ENCODE peak calls at places on chromosomes 11 and 22, in seven cellular contexts. One of them, this sample, is unnamed.
A peak's percentile ranks its signal among the peaks of the same experiment; 100 is the strongest.

GRCh38 chr22:22085702-22086500 is 103.3 kb upstream of the TOP3B start:
- DNase-seq in ovary: no peak
- DNase-seq in A549: no peak
- DNase-seq in HepG2: no peak
- DNase-seq in suprapubic skin: no peak
- DNase-seq in stomach: no peak
- DNase-seq in K562: no peak
- DNase-seq in this sample: no peak

GRCh38 chr22:31099386-31099785 is 8.0 kb downstream of the SELENOM start:
- DNase-seq in suprapubic skin: no peak
- DNase-seq in HepG2: no peak
- DNase-seq in K562: no peak
- DNase-seq in A549: no peak
- DNase-seq in stomach: no peak
- DNase-seq in ovary: no peak
- DNase-seq in this sample: no peak

GRCh38 chr11:110173775-110174644 is 80.8 kb downstream of the ZC3H12C start:
- DNase-seq in A549: peak; percentile 75
- DNase-seq in stomach: peak; percentile 65
- DNase-seq in K562: peak; percentile 72
- DNase-seq in HepG2: peak; percentile 67
- DNase-seq in ovary: peak; percentile 72
- DNase-seq in suprapubic skin: peak; percentile 75
- DNase-seq in this sample: peak; percentile 79

GRCh38 chr11:10042699-10043098 is 251.3 kb downstream of the SBF2 start:
- DNase-seq in A549: no peak
- DNase-seq in ovary: no peak
- DNase-seq in stomach: no peak
- DNase-seq in suprapubic skin: no peak
- DNase-seq in HepG2: no peak
- DNase-seq in K562: no peak
- DNase-seq in this sample: no peak

GRCh38 chr11:79982185-79982584 is 541.4 kb upstream of the TENM4 start:
- DNase-seq in HepG2: no peak
- DNase-seq in A549: no peak
- DNase-seq in K562: no peak
- DNase-seq in stomach: no peak
- DNase-seq in suprapubic skin: no peak
- DNase-seq in ovary: no peak
- DNase-seq in this sample: no peak

GRCh38 chr22:33780761-33781160 is 139.5 kb downstream of the LARGE1 start:
- DNase-seq in suprapubic skin: no peak
- DNase-seq in A549: no peak
- DNase-seq in K562: no peak
- DNase-seq in stomach: no peak
- DNase-seq in HepG2: no peak
- DNase-seq in ovary: no peak
- DNase-seq in this sample: no peak

GRCh38 chr11:103601230-103601846 is 435.1 kb upstream of the DDI1 start:
- DNase-seq in stomach: no peak
- DNase-seq in ovary: no peak
- DNase-seq in K562: peak; percentile 51
- DNase-seq in suprapubic skin: no peak
- DNase-seq in A549: peak; percentile 56
- DNase-seq in HepG2: peak; percentile 35
- DNase-seq in this sample: no peak

GRCh38 chr11:113201055-113201818 is 113.1 kb upstream of the TTC12 start:
- DNase-seq in A549: no peak
- DNase-seq in HepG2: no peak
- DNase-seq in stomach: no peak
- DNase-seq in K562: no peak
- DNase-seq in ovary: no peak
- DNase-seq in suprapubic skin: no peak
- DNase-seq in this sample: no peak

GRCh38 chr11:8822476-8822875 is 88.5 kb upstream of the AKIP1 start:
- DNase-seq in suprapubic skin: no peak
- DNase-seq in A549: no peak
- DNase-seq in ovary: no peak
- DNase-seq in K562: no peak
- DNase-seq in HepG2: no peak
- DNase-seq in stomach: no peak
- DNase-seq in this sample: no peak

DNA sequence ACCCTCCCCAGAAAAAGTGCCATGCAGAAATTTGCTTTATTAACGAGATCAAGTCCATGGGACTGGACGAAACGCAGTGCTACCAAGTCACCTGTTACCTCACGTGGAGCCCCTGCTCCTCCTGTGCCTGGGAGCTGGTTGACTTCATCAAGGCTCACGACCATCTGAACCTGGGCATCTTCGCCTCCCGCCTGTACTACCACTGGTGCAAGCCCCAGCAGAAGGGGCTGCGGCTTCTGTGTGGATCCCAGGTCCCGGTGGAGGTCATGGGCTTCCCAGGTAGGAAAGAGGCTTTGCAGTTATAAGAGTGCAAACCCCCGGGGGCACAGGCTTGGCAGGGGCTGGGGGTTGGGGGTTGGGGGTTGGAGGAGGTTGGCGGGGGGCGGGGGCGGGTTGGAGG is 4.2 kb downstream of the APOBEC3H start:
- DNase-seq in ovary: no peak
- DNase-seq in suprapubic skin: no peak
- DNase-seq in HepG2: no peak
- DNase-seq in stomach: no peak
- DNase-seq in K562: no peak
- DNase-seq in A549: no peak
- DNase-seq in this sample: no peak
- H3K4me3 ChIP-seq in ovary: no peak overlapping the region
- H3K4me3 ChIP-seq in suprapubic skin: no peak overlapping the region
- H3K4me3 ChIP-seq in HepG2: no peak overlapping the region
- H3K4me3 ChIP-seq in stomach: no peak overlapping the region
- H3K4me3 ChIP-seq in K562: no peak overlapping the region
- H3K4me3 ChIP-seq in A549: no peak overlapping the region
- H3K4me3 ChIP-seq in this sample: no peak overlapping the region

DNA sequence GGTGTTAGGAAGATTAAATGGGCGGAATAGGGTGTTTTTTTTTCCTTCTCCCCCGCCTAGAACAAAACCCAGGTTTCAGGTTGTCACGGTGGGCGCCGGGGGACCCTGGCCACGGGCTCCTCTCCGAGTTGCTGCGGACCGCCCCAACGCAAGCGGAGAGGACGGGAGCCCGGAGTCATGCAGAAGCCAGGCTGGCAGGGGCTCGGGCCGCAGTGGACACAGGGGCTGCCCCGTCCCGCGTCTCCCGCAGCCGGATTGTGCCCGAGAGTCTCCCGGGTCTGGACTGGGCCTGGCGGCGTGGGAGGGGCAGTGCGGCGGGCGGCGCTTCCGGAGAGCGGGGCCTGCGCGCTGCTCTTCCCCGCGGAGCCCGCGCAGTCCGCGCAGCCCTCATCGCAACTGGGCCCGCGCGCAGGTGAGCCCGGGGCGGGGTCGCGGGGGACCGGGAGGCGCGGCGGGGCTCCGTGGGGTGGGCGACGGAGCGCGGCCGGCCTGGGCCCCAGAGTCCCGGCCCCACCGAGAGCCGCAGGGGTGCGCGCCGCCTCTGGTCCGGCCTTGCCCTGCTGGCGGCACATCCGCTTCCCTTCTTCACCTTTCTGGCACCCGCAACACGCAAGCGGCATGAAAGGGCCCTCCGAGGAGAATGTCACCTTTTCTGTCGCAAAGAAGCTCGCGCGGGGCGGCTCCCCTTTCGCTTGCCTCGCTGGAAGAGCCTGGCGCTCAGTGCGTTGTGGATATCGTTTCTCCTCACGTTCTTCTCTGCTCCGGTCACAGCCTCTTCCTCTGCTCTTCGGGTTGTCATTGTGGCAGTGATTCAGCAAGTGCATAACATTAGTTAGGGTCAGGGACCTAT is at the start of gene TIRAP:
- DNase-seq in stomach: peak; percentile 73
- DNase-seq in HepG2: peak; percentile 43
- DNase-seq in ovary: peak; percentile 79
- DNase-seq in K562: peak; percentile 80
- DNase-seq in A549: peak; percentile 46
- DNase-seq in suprapubic skin: peak; percentile 80
- DNase-seq in this sample: peak; percentile 76
- TF ChIP-seq EP300 in stomach: no peak
- TF ChIP-seq EP300 in HepG2: no peak
- TF ChIP-seq EP300 in ovary: no peak
- TF ChIP-seq EP300 in K562: no peak
- TF ChIP-seq EP300 in A549: no peak
- TF ChIP-seq EP300 in suprapubic skin: no peak
- TF ChIP-seq EP300 in this sample: no peak

DNA sequence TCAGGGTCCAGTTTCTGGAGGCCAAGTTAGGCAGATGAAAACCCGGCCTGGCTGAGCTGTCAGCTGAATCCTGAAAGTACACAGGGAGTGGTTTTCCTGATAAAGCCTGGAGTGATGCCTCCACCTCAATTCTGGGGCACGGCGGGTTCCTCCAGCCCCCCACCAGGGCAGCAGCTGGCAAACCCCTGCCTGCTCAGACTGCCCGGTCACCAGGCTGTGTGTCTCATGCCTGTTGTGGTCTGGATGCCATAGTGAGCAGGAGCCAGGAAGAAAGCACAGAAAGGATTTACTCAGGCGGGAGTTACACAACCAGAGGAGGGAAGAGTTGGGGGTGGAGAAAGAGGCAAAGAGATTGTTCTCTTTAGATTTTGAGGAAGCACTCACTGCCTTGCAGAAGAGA is 119.9 kb upstream of the RASSF10 start:
- DNase-seq in K562: no peak
- DNase-seq in suprapubic skin: no peak
- DNase-seq in HepG2: no peak
- DNase-seq in A549: no peak
- DNase-seq in stomach: no peak
- DNase-seq in ovary: peak; percentile 57
- DNase-seq in this sample: no peak
- H3K4me3 ChIP-seq in K562: no peak overlapping the region
- H3K4me3 ChIP-seq in suprapubic skin: no peak overlapping the region
- H3K4me3 ChIP-seq in HepG2: no peak overlapping the region
- H3K4me3 ChIP-seq in A549: no peak overlapping the region
- H3K4me3 ChIP-seq in stomach: no peak overlapping the region
- H3K4me3 ChIP-seq in ovary: no peak overlapping the region
- H3K4me3 ChIP-seq in this sample: no peak overlapping the region

DNA sequence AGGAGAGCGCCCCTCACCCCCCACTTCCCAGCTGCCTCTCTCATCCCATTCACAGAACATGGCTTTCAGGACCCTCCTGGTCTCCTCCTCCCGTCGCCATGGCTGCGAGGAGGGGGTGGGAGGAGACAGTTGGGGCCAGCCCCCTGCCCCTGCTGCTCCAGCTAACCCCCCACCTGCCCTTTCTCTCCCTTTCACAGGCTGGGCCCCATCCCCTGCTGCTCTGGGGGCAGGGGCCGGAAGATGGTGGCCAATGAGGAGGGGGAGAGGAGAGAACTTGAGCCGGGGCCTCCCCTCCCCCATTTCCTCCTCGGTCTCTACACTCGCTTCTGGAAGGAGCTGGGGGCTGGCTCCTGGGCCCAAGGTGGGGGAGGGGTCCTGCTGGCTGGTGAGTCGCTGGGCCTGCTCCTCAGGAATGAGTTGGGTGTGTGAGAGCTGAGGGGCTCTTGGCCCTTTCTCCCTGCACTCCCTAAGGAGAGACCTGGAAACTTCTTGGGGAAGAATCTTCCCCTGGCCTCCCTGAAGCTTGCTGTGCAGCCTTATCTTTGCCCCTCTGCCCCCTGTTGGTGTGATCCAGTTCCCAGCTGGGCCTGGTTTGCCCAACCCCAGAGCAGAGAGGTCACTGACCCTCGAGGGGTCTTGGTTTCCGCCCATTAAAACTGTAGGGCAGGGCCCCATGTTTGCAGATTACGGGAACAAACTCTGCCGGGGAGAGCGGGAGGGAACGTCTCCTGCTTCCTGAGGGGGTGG is 10.2 kb downstream of the YPEL4 start:
- DNase-seq in suprapubic skin: no peak
- DNase-seq in HepG2: peak; percentile 58
- DNase-seq in ovary: peak; percentile 45
- DNase-seq in stomach: no peak
- DNase-seq in K562: no peak
- DNase-seq in A549: peak; percentile 27
- DNase-seq in this sample: no peak
- TF ChIP-seq EP300 in suprapubic skin: no peak
- TF ChIP-seq EP300 in HepG2: no peak
- TF ChIP-seq EP300 in ovary: no peak
- TF ChIP-seq EP300 in stomach: no peak
- TF ChIP-seq EP300 in K562: no peak
- TF ChIP-seq EP300 in A549: no peak
- TF ChIP-seq EP300 in this sample: no peak

GRCh38 chr11:67022341-67022933 is 497 bp upstream of the SYT12 start:
- DNase-seq in K562: no peak
- DNase-seq in stomach: peak; percentile 32
- DNase-seq in ovary: peak; percentile 60
- DNase-seq in HepG2: no peak
- DNase-seq in suprapubic skin: no peak
- DNase-seq in A549: peak; percentile 45
- DNase-seq in this sample: peak; percentile 63
- H3K4me3 ChIP-seq in K562: no peak overlapping the region
- H3K4me3 ChIP-seq in stomach: peak overlapping the region; percentile 54
- H3K4me3 ChIP-seq in ovary: no peak overlapping the region
- H3K4me3 ChIP-seq in HepG2: peak overlapping the region; percentile 67
- H3K4me3 ChIP-seq in suprapubic skin: peak overlapping the region; percentile 54
- H3K4me3 ChIP-seq in A549: peak overlapping the region; percentile 66
- H3K4me3 ChIP-seq in this sample: no peak overlapping the region

This sample was measured in transverse colon.